ENCODE peak calls at places on chromosomes 6 and 20, in five cellular contexts. G is stomach, F is body of pancreas, W is endothelial cell of umbilical vein, O is Peyer's patch. P is an unnamed sample.

GRCh38 chr20:18585134-18585533 is 2.7 kb upstream of the DTD1 start:
- DNase-seq in G (no peak), F (no peak), W (no peak), O (no peak), P (peak; percentile 14)

GRCh38 chr20:48635791-48636267 is 192.0 kb downstream of the PREX1 start:
- DNase-seq in G (no peak), F (no peak), W (peak; percentile 55), O (peak; percentile 62), P (peak; percentile 51)

GRCh38 chr20:57620274-57620990 is at the start of gene ZBP1:
- DNase-seq in G (peak; percentile 65), F (no peak), W (no peak), O (no peak), P (no peak)

GRCh38 chr6:150241751-150242150 is 98.9 kb downstream of the PPP1R14C start:
- DNase-seq in G (no peak), F (no peak), W (no peak), O (no peak), P (no peak)

GRCh38 chr6:2979819-2980464 is 8.6 kb upstream of the SERPINB6 start:
- DNase-seq in G (no peak), F (no peak), W (no peak), O (no peak), P (no peak)

GRCh38 chr6:166381733-166382499 is 824 bp downstream of the MPC1 start:
- DNase-seq in G (peak; percentile 92), F (peak; percentile 90), W (peak; percentile 31), O (peak; percentile 94), P (peak; percentile 95)

GRCh38 chr20:59622496-59622895 is 18.2 kb downstream of the PHACTR3 start:
- DNase-seq in G (no peak), F (no peak), W (no peak), O (no peak), P (no peak)

GRCh38 chr20:40669692-40670091 is 19.3 kb downstream of the MAFB start:
- DNase-seq in G (peak; percentile 65), F (no peak), W (no peak), O (no peak), P (peak; percentile 86)

GRCh38 chr20:52926505-52926904 is 45.7 kb upstream of the TSHZ2 start:
- DNase-seq in G (no peak), F (no peak), W (no peak), O (no peak), P (no peak)

GRCh38 chr6:43977404-43978111 is 149.7 kb downstream of the MRPL14 start:
- DNase-seq in G (peak; percentile 23), F (no peak), W (no peak), O (no peak), P (no peak)

GRCh38 chr20:17536944-17537444 is 5.8 kb upstream of the BFSP1 start:
- DNase-seq in G (peak; percentile 76), F (peak; percentile 79), W (peak; percentile 86), O (peak; percentile 56), P (peak; percentile 85)

GRCh38 chr6:20402181-20403079 is 751 bp downstream of the E2F3 start:
- DNase-seq in G (peak; percentile 35), F (peak; percentile 16), W (peak; percentile 42), O (peak; percentile 76), P (peak; percentile 39)

GRCh38 chr20:33933469-33933909 is 60.2 kb upstream of the RALY start:
- DNase-seq in G (peak; percentile 67), F (peak; percentile 79), W (no peak), O (peak; percentile 55), P (peak; percentile 82)

GRCh38 chr6:18528084-18528743 is 141.1 kb downstream of the RNF144B start:
- DNase-seq in G (no peak), F (no peak), W (peak; percentile 24), O (no peak), P (no peak)

GRCh38 chr20:461254-462198 is 807 bp downstream of the TBC1D20 start:
- DNase-seq in G (peak; percentile 51), F (peak; percentile 53), W (peak; percentile 62), O (no peak), P (peak; percentile 62)

GRCh38 chr20:2872304-2873009 is 824 bp upstream of the PTPRA start:
- DNase-seq in G (peak; percentile 64), F (peak; percentile 52), W (peak; percentile 64), O (peak; percentile 75), P (peak; percentile 63)

GRCh38 chr6:116528800-116529199 is 16.7 kb downstream of the TRAPPC3L start:
- DNase-seq in G (no peak), F (no peak), W (peak; percentile 67), O (no peak), P (no peak)

GRCh38 chr6:11245406-11245990 is 13.0 kb upstream of the NEDD9 start:
- DNase-seq in G (no peak), F (no peak), W (no peak), O (no peak), P (no peak)

GRCh38 chr6:109381007-109381746 is 1.1 kb downstream of the CD164 start:
- DNase-seq in G (no peak), F (no peak), W (peak; percentile 61), O (no peak), P (no peak)
- TF ChIP-seq POLR2A in G (no peak), F (no peak), W (no peak), O (no peak), P (no peak)

DNA sequence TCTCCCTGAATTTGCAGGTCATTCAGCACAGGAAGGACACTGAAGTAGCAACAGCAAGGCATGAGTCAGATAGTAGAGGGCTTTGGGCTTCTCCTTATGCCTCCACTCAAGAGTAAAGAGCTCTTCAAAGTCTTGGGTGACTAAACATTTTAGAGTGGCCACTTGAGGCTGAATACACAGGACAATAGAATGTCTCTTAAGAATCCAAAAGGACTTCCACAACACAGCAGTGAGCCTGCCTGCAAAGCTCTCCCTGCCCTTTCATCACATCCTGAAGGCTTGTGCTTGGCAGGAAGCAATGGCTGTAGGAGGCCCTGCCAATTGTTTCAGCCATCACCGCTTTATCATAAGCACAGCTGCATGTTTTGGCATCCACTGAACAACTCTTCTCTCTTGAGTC is 36.8 kb downstream of the FOXQ1 start:
- DNase-seq in G (no peak), F (no peak), W (no peak), O (no peak), P (peak; percentile 79)
- H3K27ac ChIP-seq in G (no peak overlapping the region), F (no peak overlapping the region), W (no peak overlapping the region), O (no peak overlapping the region), P (no peak overlapping the region)

DNA sequence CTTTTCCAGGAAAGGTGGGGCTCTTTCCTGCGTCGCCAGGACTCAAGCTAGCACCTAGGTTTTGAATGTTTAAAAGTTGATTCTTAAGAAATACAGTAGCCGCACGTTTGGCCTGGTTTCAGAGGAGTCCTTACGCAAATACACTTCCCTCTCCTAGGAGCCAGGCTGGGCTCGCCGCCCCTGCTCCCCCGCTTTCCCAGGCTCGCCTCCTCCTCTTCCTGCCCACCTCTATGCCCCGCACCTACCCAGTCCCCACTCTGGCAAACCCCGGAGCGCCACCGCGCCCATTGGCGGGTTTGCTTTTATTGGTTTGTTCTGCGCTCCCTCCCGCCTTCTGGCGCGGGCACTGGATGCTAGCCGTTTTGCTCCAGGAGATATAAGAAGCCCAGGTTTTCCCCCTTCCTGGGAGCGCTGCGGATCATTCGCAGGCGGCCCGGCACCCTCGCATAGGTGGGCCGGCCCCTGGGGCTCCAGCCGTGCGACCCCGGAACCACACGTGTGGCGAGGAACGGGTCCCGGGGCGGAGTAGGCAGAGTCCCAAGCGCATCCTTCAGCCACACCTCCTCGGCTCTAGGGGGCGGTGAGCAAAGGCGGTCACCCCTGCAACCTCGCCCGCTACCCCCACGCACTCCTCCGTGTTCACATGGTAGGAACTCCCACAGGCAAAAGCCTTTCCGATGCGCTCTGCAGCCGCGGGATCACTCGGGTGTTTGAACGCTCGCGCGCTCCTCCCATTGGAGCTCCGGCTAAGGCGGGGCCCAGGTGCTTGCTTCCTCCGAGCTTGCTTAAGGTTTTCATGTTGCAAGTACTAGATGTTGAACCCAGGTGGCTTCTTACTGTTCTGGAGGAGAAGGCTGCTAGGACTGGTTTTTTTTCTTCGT is 119.0 kb downstream of the RTN4IP1 start:
- DNase-seq in G (peak; percentile 76), F (peak; percentile 58), W (no peak), O (peak; percentile 88), P (peak; percentile 75)
- TF ChIP-seq POLR2A in G (no peak), F (no peak), W (no peak), O (no peak), P (no peak)

GRCh38 chr6:15266423-15266996 is 20.6 kb downstream of the JARID2 start:
- DNase-seq in G (no peak), F (no peak), W (peak; percentile 53), O (no peak), P (no peak)

GRCh38 chr6:15267221-15267620 is 21.4 kb downstream of the JARID2 start:
- DNase-seq in G (no peak), F (no peak), W (no peak), O (no peak), P (no peak)

GRCh38 chr6:15270402-15270801 is 24.5 kb downstream of the JARID2 start:
- DNase-seq in G (no peak), F (no peak), W (no peak), O (no peak), P (no peak)

GRCh38 chr6:15269619-15270018 is 23.8 kb downstream of the JARID2 start:
- DNase-seq in G (no peak), F (no peak), W (no peak), O (no peak), P (no peak)

GRCh38 chr6:15268130-15268908 is 22.4 kb downstream of the JARID2 start:
- DNase-seq in G (no peak), F (no peak), W (no peak), O (no peak), P (no peak)
- H3K27ac ChIP-seq in G (peak overlapping the region; percentile 8), F (peak overlapping the region; percentile 30), W (no peak overlapping the region), O (peak overlapping the region; percentile 14), P (no peak overlapping the region)